ENCODE peak calls at places on chromosomes 5 and 9, in six cellular contexts. A, U, Z, K, X and J are unnamed samples.

GRCh38 chr9:79651251-79651795 is 79.6 kb downstream of the TLE4 start:
- DNase-seq in U (peak; percentile 50), Z (no peak), X (no peak), K (no peak), A (no peak), J (no peak)

GRCh38 chr5:7397005-7397546 is 1.1 kb downstream of the ADCY2 start:
- DNase-seq in Z (no peak), U (no peak), X (no peak), A (no peak), K (no peak), J (no peak)

GRCh38 chr5:51476456-51476855 is 93.2 kb downstream of the ISL1 start:
- DNase-seq in Z (no peak), U (no peak), A (no peak), K (no peak), X (no peak), J (no peak)

GRCh38 chr9:3467593-3468219 is 58.1 kb downstream of the RFX3 start:
- DNase-seq in X (no peak), Z (peak; percentile 37), K (peak; percentile 63), U (peak; percentile 79), A (peak; percentile 78), J (no peak)

GRCh38 chr9:121556580-121556979 is 56.9 kb upstream of the GGTA1 start:
- DNase-seq in A (peak; percentile 98), U (no peak), K (no peak), Z (peak; percentile 95), X (no peak), J (no peak)

GRCh38 chr5:176980818-176981217 is 25.8 kb downstream of the UIMC1 start:
- DNase-seq in U (no peak), X (no peak), Z (no peak), A (no peak), K (no peak), J (no peak)

GRCh38 chr5:175836741-175837729 is 34.3 kb upstream of the CPLX2 start:
- DNase-seq in A (no peak), U (peak; percentile 27), K (no peak), Z (no peak), X (no peak), J (no peak)

GRCh38 chr5:32165-32564 is 59.8 kb upstream of the PLEKHG4B start:
- DNase-seq in U (no peak), Z (no peak), X (no peak), K (no peak), A (no peak), J (no peak)

GRCh38 chr5:140317859-140318258 is 15.0 kb upstream of the PFDN1 start:
- DNase-seq in Z (no peak), K (no peak), X (no peak), U (no peak), A (peak; percentile 67), J (no peak)

GRCh38 chr9:2655411-2655901 is 33.9 kb downstream of the VLDLR start:
- DNase-seq in K (peak; percentile 57), A (peak; percentile 91), U (no peak), Z (peak; percentile 37), X (no peak), J (no peak)

GRCh38 chr5:113197456-113198200 is 221.0 kb downstream of the DCP2 start:
- DNase-seq in Z (no peak), U (no peak), A (no peak), X (no peak), K (peak; percentile 32), J (no peak)

GRCh38 chr5:112263469-112263868 is 155.6 kb downstream of the EPB41L4A start:
- DNase-seq in X (no peak), U (no peak), K (no peak), A (no peak), Z (no peak), J (no peak)

GRCh38 chr9:133700861-133701320 is 37.3 kb downstream of the SARDH start:
- DNase-seq in A (no peak), X (no peak), U (no peak), K (no peak), Z (no peak), J (peak; percentile 27)

GRCh38 chr9:134251296-134251695 is 75.0 kb upstream of the RXRA start:
- DNase-seq in K (no peak), A (no peak), U (no peak), Z (no peak), X (no peak), J (no peak)

GRCh38 chr5:59833448-59833847 is 60.1 kb downstream of the PDE4D start:
- DNase-seq in X (no peak), K (no peak), U (no peak), Z (no peak), A (no peak), J (no peak)

GRCh38 chr5:59795141-59795540 is 98.4 kb downstream of the PDE4D start:
- DNase-seq in Z (no peak), U (no peak), X (no peak), K (no peak), A (no peak), J (no peak)

GRCh38 chr9:114433086-114433485 is 45.3 kb upstream of the AKNA start:
- DNase-seq in Z (no peak), X (no peak), K (no peak), A (no peak), U (no peak), J (no peak)

GRCh38 chr5:167307042-167307441 is 984.4 kb upstream of the WWC1 start:
- DNase-seq in K (no peak), X (no peak), U (no peak), Z (no peak), A (no peak), J (no peak)

GRCh38 chr9:26271495-26272122 is 593.4 kb upstream of the TUSC1 start:
- DNase-seq in A (no peak), Z (no peak), X (no peak), K (no peak), U (no peak), J (no peak)

GRCh38 chr5:50439221-50439620 is 1.9 kb downstream of the EMB start:
- DNase-seq in Z (no peak), A (no peak), X (no peak), U (no peak), K (no peak), J (no peak)

GRCh38 chr9:133100518-133101355 is 20.3 kb downstream of the RALGDS start:
- DNase-seq in Z (no peak), K (no peak), U (no peak), A (no peak), X (peak; percentile 31), J (peak; percentile 75)

GRCh38 chr9:94611638-94612068 is 18.0 kb upstream of the FBP2 start:
- DNase-seq in K (no peak), Z (no peak), U (no peak), A (no peak), X (no peak), J (no peak)

GRCh38 chr5:150398432-150399157 is 14.1 kb downstream of the CD74 start:
- DNase-seq in U (peak; percentile 67), K (no peak), Z (no peak), A (no peak), X (no peak), J (peak; percentile 66)
- TF ChIP-seq CTCF in U (no peak), K (peak; percentile 21), Z (no peak), A (peak; percentile 3), X (no peak), J (peak; percentile 37)

DNA sequence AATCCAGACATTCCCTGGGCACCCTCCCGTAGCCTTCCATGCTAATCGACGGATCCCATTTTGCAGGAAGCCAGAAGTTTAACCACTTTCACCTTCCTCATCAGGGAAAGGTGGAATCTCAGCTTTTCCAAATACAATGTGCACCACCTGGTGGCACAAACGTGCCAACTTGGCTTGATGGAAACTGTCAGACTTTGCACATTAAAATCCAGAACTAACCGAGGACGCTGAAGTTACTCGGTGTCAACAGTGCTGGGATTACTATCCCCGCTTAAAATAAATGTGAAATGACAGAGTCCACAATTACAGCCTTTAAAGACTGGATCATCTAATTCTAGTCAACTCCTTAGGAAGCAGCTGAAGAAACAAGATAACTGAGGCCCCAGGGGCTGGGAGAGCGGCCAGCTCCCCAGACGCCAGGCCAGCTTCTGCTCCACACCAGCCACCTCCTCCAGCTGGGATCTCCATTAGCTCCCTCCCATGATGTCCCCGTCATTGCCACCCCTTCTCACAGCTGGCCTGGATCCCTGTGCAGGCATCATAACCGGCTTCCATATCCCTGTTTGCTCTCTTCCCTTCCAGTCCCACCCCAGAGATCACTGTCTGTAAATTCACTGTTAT is 50.2 kb upstream of the RETREG1 start:
- DNase-seq in X (no peak), U (peak; percentile 17), A (no peak), K (peak; percentile 47), Z (no peak), J (no peak)
- TF ChIP-seq CTCF in X (peak; percentile 43), U (peak; percentile 40), A (peak; percentile 35), K (peak; percentile 45), Z (peak; percentile 24), J (peak; percentile 70)

GRCh38 chr5:65087154-65087553 is 318.4 kb downstream of the CWC27 start:
- DNase-seq in Z (no peak), X (no peak), K (no peak), A (no peak), U (no peak), J (no peak)
- TF ChIP-seq CTCF in Z (no peak), X (no peak), K (no peak), A (no peak), U (no peak), J (no peak)

GRCh38 chr5:107631805-107632362 is 38.9 kb downstream of the EFNA5 start:
- DNase-seq in K (no peak), X (no peak), A (no peak), Z (no peak), U (no peak), J (no peak)
- TF ChIP-seq CTCF in K (no peak), X (no peak), A (no peak), Z (no peak), U (no peak), J (no peak)

GRCh38 chr9:20622330-20623020 is at the start of gene MLLT3:
- DNase-seq in K (peak; percentile 96), U (peak; percentile 95), X (peak; percentile 93), Z (peak; percentile 90), A (peak; percentile 95), J (peak; percentile 96)

GRCh38 chr9:20623021-20623747 is 885 bp upstream of the MLLT3 start:
- DNase-seq in K (peak; percentile 50), U (peak; percentile 43), A (no peak), X (no peak), Z (no peak), J (no peak)

GRCh38 chr9:20624201-20625002 is 2.1 kb upstream of the MLLT3 start:
- DNase-seq in X (no peak), A (peak; percentile 68), Z (peak; percentile 32), K (peak; percentile 84), U (peak; percentile 88), J (no peak)

GRCh38 chr9:20623748-20624124 is 1.4 kb upstream of the MLLT3 start:
- DNase-seq in A (no peak), X (no peak), K (no peak), Z (no peak), U (no peak), J (no peak)

GRCh38 chr9:20625003-20625349 is 2.7 kb upstream of the MLLT3 start:
- DNase-seq in A (no peak), X (no peak), U (no peak), Z (no peak), K (no peak), J (no peak)
- TF ChIP-seq CTCF in A (no peak), X (peak; percentile 79), U (no peak), Z (no peak), K (no peak), J (peak; percentile 63)

GRCh38 chr5:78361226-78361993 is 993 bp downstream of the SCAMP1 start:
- DNase-seq in Z (peak; percentile 5), X (no peak), A (peak; percentile 49), U (peak; percentile 69), K (peak; percentile 70), J (no peak)
- TF ChIP-seq CTCF in Z (peak; percentile 25), X (no peak), A (peak; percentile 39), U (peak; percentile 34), K (peak; percentile 31), J (peak; percentile 65)

GRCh38 chr5:122533825-122534224 is 221.8 kb downstream of the SNCAIP start:
- DNase-seq in Z (no peak), K (no peak), X (no peak), A (no peak), U (no peak), J (no peak)
- TF ChIP-seq CTCF in Z (no peak), K (no peak), X (no peak), A (no peak), U (no peak), J (no peak)